ENCODE peak calls at places on chromosome 14, in eight cellular contexts. Q is stomach, P is ELR, Y is pons, N is A549, E is GM03348, D is NCI-H524, A is fibroblast of mammary gland. O is an unnamed sample.

GRCh38 chr14:55388160-55388559 is 23.5 kb downstream of the ATG14 start:
- DNase-seq in Q (no peak), P (peak; percentile 86), Y (no peak), N (no peak), E (peak; percentile 39), D (no peak), A (peak; percentile 91), O (no peak)

GRCh38 chr14:100278702-100279101 is 27.5 kb downstream of the SLC25A29 start:
- DNase-seq in Q (no peak), P (peak; percentile 71), Y (peak; percentile 45), N (no peak), E (peak; percentile 86), D (no peak), A (peak; percentile 50), O (peak; percentile 76)

GRCh38 chr14:84003316-84003715 is 1526.6 kb upstream of the FLRT2 start:
- DNase-seq in Q (no peak), P (no peak), Y (no peak), N (no peak), E (no peak), D (no peak), A (no peak), O (no peak)

GRCh38 chr14:36915089-36915488 is 253.4 kb downstream of the PAX9 start:
- DNase-seq in Q (no peak), P (no peak), Y (no peak), N (no peak), E (no peak), D (no peak), A (no peak), O (no peak)

GRCh38 chr14:32693114-32693513 is 245.6 kb upstream of the NPAS3 start:
- DNase-seq in Q (no peak), P (peak; percentile 43), Y (no peak), N (no peak), E (no peak), D (peak; percentile 14), A (peak; percentile 88), O (peak; percentile 15)

GRCh38 chr14:65696801-65697200 is 284.3 kb downstream of the FUT8 start:
- DNase-seq in Q (no peak), P (peak; percentile 24), Y (no peak), N (no peak), E (peak; percentile 35), D (no peak), A (peak; percentile 2), O (peak; percentile 26)

GRCh38 chr14:77053046-77053841 is 24.7 kb upstream of the IRF2BPL start:
- DNase-seq in Q (peak; percentile 64), P (peak; percentile 77), Y (no peak), N (peak; percentile 65), E (peak; percentile 82), D (peak; percentile 94), A (no peak), O (peak; percentile 54)

GRCh38 chr14:100317897-100318808 is 5.0 kb upstream of the SLC25A47 start:
- DNase-seq in Q (peak; percentile 74), P (peak; percentile 50), Y (peak; percentile 51), N (peak; percentile 63), E (peak; percentile 93), D (peak; percentile 38), A (peak; percentile 49), O (peak; percentile 85)

GRCh38 chr14:99380402-99380801 is 100.3 kb downstream of the SETD3 start:
- DNase-seq in Q (no peak), P (peak; percentile 12), Y (no peak), N (peak; percentile 15), E (no peak), D (no peak), A (no peak), O (no peak)

GRCh38 chr14:68792830-68793733 is at the start of gene ZFP36L1:
- DNase-seq in Q (peak; percentile 92), P (peak; percentile 97), Y (peak; percentile 88), N (peak; percentile 97), E (peak; percentile 93), D (peak; percentile 30), A (peak; percentile 97), O (peak; percentile 92)

GRCh38 chr14:87877877-87878276 is 115.1 kb downstream of the GALC start:
- DNase-seq in Q (no peak), P (peak; percentile 40), Y (no peak), N (no peak), E (no peak), D (no peak), A (peak; percentile 72), O (no peak)

GRCh38 chr14:76965232-76965631 is 63.3 kb downstream of the IRF2BPL start:
- DNase-seq in Q (no peak), P (no peak), Y (no peak), N (no peak), E (no peak), D (no peak), A (no peak), O (no peak)

GRCh38 chr14:88729159-88729558 is 63.6 kb downstream of the EML5 start:
- DNase-seq in Q (no peak), P (peak; percentile 26), Y (no peak), N (peak; percentile 13), E (peak; percentile 20), D (no peak), A (no peak), O (peak; percentile 13)

GRCh38 chr14:29712586-29712985 is 215.1 kb downstream of the PRKD1 start:
- DNase-seq in Q (no peak), P (no peak), Y (no peak), N (no peak), E (no peak), D (peak; percentile 84), A (no peak), O (no peak)

GRCh38 chr14:94560291-94560665 is 964 bp upstream of the SERPINA4 start:
- DNase-seq in Q (no peak), P (no peak), Y (no peak), N (no peak), E (no peak), D (no peak), A (no peak), O (no peak)

GRCh38 chr14:69288001-69288771 is 28.2 kb downstream of the GALNT16 start:
- DNase-seq in Q (peak; percentile 33), P (peak; percentile 49), Y (peak; percentile 51), N (peak; percentile 21), E (peak; percentile 38), D (no peak), A (peak; percentile 80), O (peak; percentile 34)

GRCh38 chr14:36478782-36479181 is 41.2 kb downstream of the NKX2-1 start:
- DNase-seq in Q (no peak), P (peak; percentile 17), Y (no peak), N (no peak), E (no peak), D (no peak), A (peak; percentile 16), O (no peak)

GRCh38 chr14:99381688-99382060 is 99.0 kb downstream of the SETD3 start:
- DNase-seq in Q (no peak), P (no peak), Y (no peak), N (no peak), E (no peak), D (peak; percentile 41), A (no peak), O (no peak)

GRCh38 chr14:104882325-104882973 is 17.4 kb downstream of the CEP170B start:
- DNase-seq in Q (peak; percentile 83), P (peak; percentile 48), Y (no peak), N (peak; percentile 62), E (no peak), D (peak; percentile 54), A (no peak), O (no peak)

GRCh38 chr14:72383869-72384268 is 451.6 kb downstream of the RGS6 start:
- DNase-seq in Q (no peak), P (peak; percentile 1), Y (no peak), N (no peak), E (no peak), D (peak; percentile 14), A (no peak), O (no peak)

GRCh38 chr14:26598081-26598671 is 343 bp upstream of the NOVA1 start:
- DNase-seq in Q (peak; percentile 57), P (no peak), Y (peak; percentile 97), N (peak; percentile 93), E (peak; percentile 70), D (peak; percentile 100), A (peak; percentile 94), O (peak; percentile 65)

GRCh38 chr14:103550451-103551337 is 11.8 kb downstream of the BAG5 start:
- DNase-seq in Q (no peak), P (no peak), Y (no peak), N (no peak), E (no peak), D (no peak), A (no peak), O (no peak)

GRCh38 chr14:86221755-86222154 is 691.8 kb downstream of the FLRT2 start:
- DNase-seq in Q (no peak), P (no peak), Y (no peak), N (no peak), E (no peak), D (no peak), A (no peak), O (peak; percentile 5)

GRCh38 chr14:23078692-23079116 is 16.2 kb downstream of the ACIN1 start:
- DNase-seq in Q (peak; percentile 55), P (peak; percentile 98), Y (peak; percentile 72), N (peak; percentile 83), E (peak; percentile 87), D (no peak), A (peak; percentile 99), O (peak; percentile 83)

GRCh38 chr14:88868558-88869159 is 44.2 kb downstream of the TTC8 start:
- DNase-seq in Q (no peak), P (peak; percentile 44), Y (peak; percentile 13), N (peak; percentile 23), E (peak; percentile 5), D (peak; percentile 75), A (peak; percentile 38), O (no peak)

GRCh38 chr14:100783630-100784321 is 42.1 kb upstream of the MEG3 start:
- DNase-seq in Q (no peak), P (no peak), Y (no peak), N (no peak), E (no peak), D (peak; percentile 98), A (no peak), O (no peak)

GRCh38 chr14:101876539-101876938 is 87.8 kb upstream of the DYNC1H1 start:
- DNase-seq in Q (peak; percentile 56), P (peak; percentile 39), Y (peak; percentile 59), N (no peak), E (peak; percentile 45), D (no peak), A (peak; percentile 93), O (no peak)

GRCh38 chr14:39884091-39884490 is 451.9 kb upstream of the FBXO33 start:
- DNase-seq in Q (no peak), P (no peak), Y (no peak), N (no peak), E (no peak), D (no peak), A (no peak), O (no peak)

GRCh38 chr14:64566651-64567122 is 16.9 kb downstream of the PPP1R36 start:
- DNase-seq in Q (no peak), P (no peak), Y (no peak), N (no peak), E (peak; percentile 58), D (no peak), A (peak; percentile 13), O (no peak)

GRCh38 chr14:53946404-53947400 is 9.9 kb downstream of the BMP4 start:
- DNase-seq in Q (no peak), P (no peak), Y (no peak), N (no peak), E (no peak), D (peak; percentile 61), A (no peak), O (no peak)

GRCh38 chr14:32426596-32427408 is 97.7 kb downstream of the AKAP6 start:
- DNase-seq in Q (no peak), P (peak; percentile 6), Y (no peak), N (no peak), E (no peak), D (peak; percentile 99), A (no peak), O (no peak)

GRCh38 chr14:99522934-99523660 is 41.9 kb downstream of the CCNK start:
- DNase-seq in Q (no peak), P (peak; percentile 35), Y (no peak), N (no peak), E (no peak), D (no peak), A (no peak), O (no peak)

GRCh38 chr14:77615231-77616132 is 955 bp downstream of the SPTLC2 start:
- DNase-seq in Q (no peak), P (peak; percentile 78), Y (peak; percentile 54), N (no peak), E (no peak), D (peak; percentile 51), A (peak; percentile 52), O (peak; percentile 43)

GRCh38 chr14:48027115-48027514 is 351.7 kb upstream of the MDGA2 start:
- DNase-seq in Q (no peak), P (no peak), Y (peak; percentile 8), N (no peak), E (no peak), D (no peak), A (no peak), O (no peak)

O was measured in AG08396.